ENCODE peak calls at places on chromosomes 1 and 21, in five cellular contexts. C, I, L, F and W are unnamed samples.
A peak's percentile ranks its signal among the peaks of the same experiment; 100 is the strongest.

GRCh38 chr1:234638832-234639799 is 29.1 kb upstream of the IRF2BP2 start:
- DNase-seq in C (peak; percentile 81), I (no peak), L (no peak), F (no peak), W (no peak)

GRCh38 chr1:206596319-206596666 is 16.0 kb downstream of the EIF2D start:
- DNase-seq in C (no peak), I (no peak), L (no peak), F (no peak), W (no peak)

GRCh38 chr1:54403808-54404261 is 2.4 kb downstream of the SSBP3 start:
- DNase-seq in C (peak; percentile 75), I (peak; percentile 43), L (no peak), F (no peak), W (no peak)

GRCh38 chr1:112524986-112525385 is 16.2 kb downstream of the WNT2B start:
- DNase-seq in C (no peak), I (no peak), L (no peak), F (no peak), W (no peak)

GRCh38 chr1:46772571-46772970 is 26.3 kb upstream of the CYP4B1 start:
- DNase-seq in C (no peak), I (no peak), L (no peak), F (no peak), W (no peak)

GRCh38 chr1:10990828-10991227 is 21.6 kb upstream of the TARDBP start:
- DNase-seq in C (no peak), I (no peak), L (no peak), F (no peak), W (no peak)

GRCh38 chr1:47584249-47584648 is 146.4 kb downstream of the FOXD2 start:
- DNase-seq in C (no peak), I (no peak), L (no peak), F (no peak), W (no peak)

GRCh38 chr1:1306070-1306660 is 1.6 kb downstream of the ACAP3 start:
- DNase-seq in C (no peak), I (no peak), L (no peak), F (no peak), W (no peak)

GRCh38 chr1:64041366-64042131 is 161.9 kb upstream of the UBE2U start:
- DNase-seq in C (peak; percentile 77), I (no peak), L (no peak), F (no peak), W (no peak)

GRCh38 chr21:26098758-26099157 is 71.8 kb downstream of the APP start:
- DNase-seq in C (no peak), I (no peak), L (no peak), F (no peak), W (no peak)

GRCh38 chr21:14358775-14359174 is 24.2 kb downstream of the HSPA13 start:
- DNase-seq in C (no peak), I (no peak), L (no peak), F (no peak), W (no peak)

GRCh38 chr1:8312235-8313218 is 5.4 kb upstream of the SLC45A1 start:
- DNase-seq in C (no peak), I (no peak), L (no peak), F (no peak), W (no peak)

GRCh38 chr21:29371464-29371863 is 72.7 kb downstream of the BACH1 start:
- DNase-seq in C (no peak), I (no peak), L (no peak), F (no peak), W (no peak)

GRCh38 chr21:42698730-42699129 is 45.3 kb downstream of the PDE9A start:
- DNase-seq in C (no peak), I (no peak), L (no peak), F (peak; percentile 18), W (no peak)

GRCh38 chr1:229342902-229343587 is at the start of gene CCSAP:
- DNase-seq in C (peak; percentile 50), I (peak; percentile 81), L (no peak), F (peak; percentile 69), W (no peak)

GRCh38 chr21:39658066-39658465 is 45.3 kb downstream of the B3GALT5 start:
- DNase-seq in C (no peak), I (no peak), L (no peak), F (no peak), W (no peak)

GRCh38 chr1:3283849-3284248 is 170.6 kb upstream of the ARHGEF16 start:
- DNase-seq in C (no peak), I (peak; percentile 36), L (no peak), F (no peak), W (no peak)

GRCh38 chr1:27122652-27123051 is 32.3 kb downstream of the SLC9A1 start:
- DNase-seq in C (peak; percentile 95), I (no peak), L (peak; percentile 76), F (peak; percentile 83), W (no peak)

GRCh38 chr1:197567442-197567841 is 207.8 kb downstream of the DENND1B start:
- DNase-seq in C (peak; percentile 5), I (no peak), L (no peak), F (no peak), W (no peak)

GRCh38 chr1:81231729-81232038 is 569.0 kb upstream of the ADGRL2 start:
- DNase-seq in C (no peak), I (no peak), L (no peak), F (no peak), W (no peak)

GRCh38 chr21:40658237-40658636 is 188.7 kb downstream of the DSCAM start:
- DNase-seq in C (no peak), I (no peak), L (no peak), F (no peak), W (peak; percentile 94)

GRCh38 chr1:185291647-185292046 is 25.4 kb downstream of the IVNS1ABP start:
- DNase-seq in C (no peak), I (no peak), L (no peak), F (no peak), W (no peak)

GRCh38 chr1:3702990-3703728 is 49.1 kb upstream of the CCDC27 start:
- DNase-seq in C (peak; percentile 73), I (no peak), L (no peak), F (no peak), W (no peak)

GRCh38 chr1:181592261-181592859 is 109.0 kb downstream of the CACNA1E start:
- DNase-seq in C (no peak), I (no peak), L (no peak), F (no peak), W (peak; percentile 69)

GRCh38 chr1:214377886-214378285 is 96.9 kb downstream of the SMYD2 start:
- DNase-seq in C (peak; percentile 93), I (no peak), L (no peak), F (no peak), W (no peak)

GRCh38 chr1:116486424-116486823 is 84.4 kb downstream of the CD58 start:
- DNase-seq in C (peak; percentile 86), I (no peak), L (no peak), F (no peak), W (no peak)

GRCh38 chr1:159008744-159009188 is 941 bp upstream of the IFI16 start:
- DNase-seq in C (peak; percentile 58), I (peak; percentile 40), L (no peak), F (no peak), W (no peak)

GRCh38 chr1:10736623-10737267 is 59.7 kb downstream of the CASZ1 start:
- DNase-seq in C (no peak), I (no peak), L (peak; percentile 71), F (no peak), W (peak; percentile 92)

GRCh38 chr1:53413175-53414001 is 45.8 kb upstream of the DMRTB1 start:
- DNase-seq in C (peak; percentile 95), I (peak; percentile 73), L (no peak), F (peak; percentile 44), W (no peak)

GRCh38 chr1:172929006-172929405 is 121.7 kb downstream of the TNFSF18 start:
- DNase-seq in C (no peak), I (no peak), L (no peak), F (no peak), W (no peak)

GRCh38 chr1:25617626-25618432 is 1.2 kb downstream of the MAN1C1 start:
- DNase-seq in C (no peak), I (peak; percentile 55), L (no peak), F (peak; percentile 77), W (no peak)

GRCh38 chr1:8876099-8876496 is 2.4 kb downstream of the ENO1 start:
- DNase-seq in C (no peak), I (no peak), L (no peak), F (no peak), W (no peak)

GRCh38 chr1:193437785-193438184 is 251.4 kb upstream of the B3GALT2 start:
- DNase-seq in C (peak; percentile 38), I (no peak), L (no peak), F (no peak), W (no peak)

GRCh38 chr1:20376880-20377494 is 86.3 kb downstream of the VWA5B1 start:
- DNase-seq in C (peak; percentile 42), I (peak; percentile 71), L (no peak), F (peak; percentile 73), W (peak; percentile 20)

GRCh38 chr1:205199090-205199930 is 12.2 kb downstream of the DSTYK start:
- DNase-seq in C (peak; percentile 94), I (no peak), L (no peak), F (no peak), W (no peak)

GRCh38 chr1:97243973-97244560 is 522.5 kb downstream of the PTBP2 start:
- DNase-seq in C (peak; percentile 32), I (no peak), L (no peak), F (no peak), W (peak; percentile 58)

GRCh38 chr1:98001764-98002163 is 80.9 kb upstream of the DPYD start:
- DNase-seq in C (no peak), I (no peak), L (no peak), F (no peak), W (peak; percentile 11)